ENCODE peak calls at places on chromosomes 16 and 17, in four cellular contexts. L is mesendoderm, P is IMR-90, V is H1. O is an unnamed sample.

GRCh38 chr16:46733319-46733830 is 14.8 kb downstream of the MYLK3 start:
- DNase-seq in L (no peak), P (no peak), V (no peak), O (no peak)

GRCh38 chr17:37182786-37183185 is 193.0 kb upstream of the C17orf78 start:
- DNase-seq in L (peak; percentile 51), P (peak; percentile 15), V (no peak), O (no peak)

GRCh38 chr17:44970136-44970737 is 2.1 kb upstream of the C1QL1 start:
- DNase-seq in L (peak; percentile 49), P (no peak), V (no peak), O (peak; percentile 72)

GRCh38 chr16:57651344-57652333 is 16.5 kb upstream of the ADGRG3 start:
- DNase-seq in L (peak; percentile 50), P (no peak), V (no peak), O (no peak)

GRCh38 chr17:7361906-7362305 is 7.0 kb downstream of the TMEM95 start:
- DNase-seq in L (no peak), P (no peak), V (no peak), O (no peak)

GRCh38 chr17:72422505-72423285 is 301.9 kb downstream of the SOX9 start:
- DNase-seq in L (peak; percentile 73), P (peak; percentile 92), V (no peak), O (no peak)

GRCh38 chr16:11303405-11304138 is 22.4 kb upstream of the PRM1 start:
- DNase-seq in L (no peak), P (no peak), V (no peak), O (no peak)

GRCh38 chr16:58332997-58333700 is 38.3 kb upstream of the PRSS54 start:
- DNase-seq in L (peak; percentile 70), P (no peak), V (no peak), O (peak; percentile 83)

GRCh38 chr16:25270577-25270976 is 12.9 kb upstream of the ZKSCAN2 start:
- DNase-seq in L (no peak), P (no peak), V (no peak), O (no peak)

GRCh38 chr16:31700530-31701388 is 172.8 kb upstream of the ZNF267 start:
- DNase-seq in L (peak; percentile 90), P (peak; percentile 49), V (no peak), O (no peak)

GRCh38 chr16:20940864-20941634 is 40.5 kb downstream of the LYRM1 start:
- DNase-seq in L (no peak), P (no peak), V (no peak), O (no peak)

GRCh38 chr16:58197314-58198012 is 443 bp downstream of the CSNK2A2 start:
- DNase-seq in L (peak; percentile 13), P (no peak), V (no peak), O (no peak)

GRCh38 chr17:30095507-30096244 is 20.9 kb upstream of the NSRP1 start:
- DNase-seq in L (peak; percentile 77), P (peak; percentile 82), V (no peak), O (peak; percentile 41)

GRCh38 chr17:12982224-12982623 is 35.6 kb downstream of the ELAC2 start:
- DNase-seq in L (no peak), P (no peak), V (no peak), O (no peak)

GRCh38 chr16:22425036-22425801 is 50.8 kb upstream of the CDR2 start:
- DNase-seq in L (no peak), P (no peak), V (no peak), O (no peak)

GRCh38 chr17:71412803-71413202 is 708.0 kb upstream of the SOX9 start:
- DNase-seq in L (no peak), P (peak; percentile 99), V (no peak), O (no peak)

GRCh38 chr17:76196675-76197074 is 43.6 kb downstream of the RNF157 start:
- DNase-seq in L (no peak), P (no peak), V (no peak), O (no peak)

GRCh38 chr16:66366433-66367299 is at the start of gene CDH5:
- DNase-seq in L (no peak), P (no peak), V (no peak), O (no peak)

GRCh38 chr16:68345351-68345810 is 34.6 kb downstream of the PRMT7 start:
- DNase-seq in L (no peak), P (peak; percentile 2), V (no peak), O (no peak)

GRCh38 chr16:30761427-30761927 is 385 bp downstream of the CFAP119 start:
- DNase-seq in L (peak; percentile 61), P (peak; percentile 20), V (no peak), O (peak; percentile 68)

GRCh38 chr17:81534157-81535006 is 6.2 kb downstream of the FSCN2 start:
- DNase-seq in L (no peak), P (no peak), V (no peak), O (no peak)

GRCh38 chr16:12661656-12662172 is 142.0 kb downstream of the CPPED1 start:
- DNase-seq in L (peak; percentile 84), P (peak; percentile 13), V (peak; percentile 49), O (peak; percentile 76)

GRCh38 chr16:31063843-31064611 is 10.0 kb downstream of the ZNF668 start:
- DNase-seq in L (no peak), P (no peak), V (no peak), O (no peak)

GRCh38 chr17:50094243-50094752 is 853 bp upstream of the PDK2 start:
- DNase-seq in L (peak; percentile 92), P (peak; percentile 81), V (peak; percentile 34), O (peak; percentile 92)

GRCh38 chr17:41492351-41492750 is 2.6 kb upstream of the KRT36 start:
- DNase-seq in L (no peak), P (peak; percentile 33), V (no peak), O (no peak)

GRCh38 chr17:49515196-49515770 is 20.2 kb downstream of the NGFR start:
- DNase-seq in L (peak; percentile 93), P (peak; percentile 93), V (no peak), O (peak; percentile 94)

GRCh38 chr17:11331790-11332526 is 90.9 kb downstream of the SHISA6 start:
- DNase-seq in L (no peak), P (no peak), V (no peak), O (no peak)

GRCh38 chr17:45385331-45385997 is 47.2 kb downstream of the ARHGAP27 start:
- DNase-seq in L (peak; percentile 88), P (peak; percentile 76), V (peak; percentile 80), O (peak; percentile 95)

GRCh38 chr16:81482329-81483063 is 37.9 kb downstream of the CMIP start:
- DNase-seq in L (peak; percentile 61), P (no peak), V (no peak), O (no peak)

GRCh38 chr17:59149051-59149450 is 5.9 kb downstream of the SKA2 start:
- DNase-seq in L (no peak), P (peak; percentile 57), V (no peak), O (no peak)
- H3K56ac ChIP-seq in L (no peak overlapping the region), P (no peak overlapping the region), V (no peak overlapping the region), O (no peak overlapping the region)

GRCh38 chr16:4612977-4613635 is 1.6 kb downstream of the UBALD1 start:
- DNase-seq in L (peak; percentile 45), P (no peak), V (no peak), O (peak; percentile 46)
- H3K56ac ChIP-seq in L (peak overlapping the region; percentile 98), P (no peak overlapping the region), V (peak overlapping the region; percentile 26), O (no peak overlapping the region)

GRCh38 chr17:47252766-47253512 is 688 bp upstream of the ITGB3 start:
- DNase-seq in L (no peak), P (no peak), V (no peak), O (no peak)
- H3K56ac ChIP-seq in L (peak overlapping the region; percentile 60), P (peak overlapping the region; percentile 16), V (no peak overlapping the region), O (no peak overlapping the region)

GRCh38 chr17:28948342-28948741 is 3.0 kb downstream of the PHF12 start:
- DNase-seq in L (no peak), P (no peak), V (no peak), O (no peak)
- H3K56ac ChIP-seq in L (peak overlapping the region; percentile 97), P (peak overlapping the region; percentile 81), V (no peak overlapping the region), O (no peak overlapping the region)

GRCh38 chr16:9911231-9911630 is 271.0 kb downstream of the GRIN2A start:
- DNase-seq in L (no peak), P (no peak), V (no peak), O (no peak)

GRCh38 chr16:9906218-9906617 is 276.0 kb downstream of the GRIN2A start:
- DNase-seq in L (no peak), P (no peak), V (no peak), O (no peak)

GRCh38 chr16:9911989-9912388 is 270.2 kb downstream of the GRIN2A start:
- DNase-seq in L (no peak), P (no peak), V (no peak), O (no peak)

GRCh38 chr16:9908613-9909012 is 273.6 kb downstream of the GRIN2A start:
- DNase-seq in L (no peak), P (no peak), V (no peak), O (no peak)

GRCh38 chr16:9909072-9909471 is 273.2 kb downstream of the GRIN2A start:
- DNase-seq in L (no peak), P (no peak), V (no peak), O (no peak)
- H3K56ac ChIP-seq in L (no peak overlapping the region), P (no peak overlapping the region), V (no peak overlapping the region), O (no peak overlapping the region)

GRCh38 chr16:50956637-50957036 is 194.4 kb downstream of the SALL1 start:
- DNase-seq in L (no peak), P (no peak), V (no peak), O (no peak)
- H3K56ac ChIP-seq in L (no peak overlapping the region), P (no peak overlapping the region), V (no peak overlapping the region), O (no peak overlapping the region)

DNA sequence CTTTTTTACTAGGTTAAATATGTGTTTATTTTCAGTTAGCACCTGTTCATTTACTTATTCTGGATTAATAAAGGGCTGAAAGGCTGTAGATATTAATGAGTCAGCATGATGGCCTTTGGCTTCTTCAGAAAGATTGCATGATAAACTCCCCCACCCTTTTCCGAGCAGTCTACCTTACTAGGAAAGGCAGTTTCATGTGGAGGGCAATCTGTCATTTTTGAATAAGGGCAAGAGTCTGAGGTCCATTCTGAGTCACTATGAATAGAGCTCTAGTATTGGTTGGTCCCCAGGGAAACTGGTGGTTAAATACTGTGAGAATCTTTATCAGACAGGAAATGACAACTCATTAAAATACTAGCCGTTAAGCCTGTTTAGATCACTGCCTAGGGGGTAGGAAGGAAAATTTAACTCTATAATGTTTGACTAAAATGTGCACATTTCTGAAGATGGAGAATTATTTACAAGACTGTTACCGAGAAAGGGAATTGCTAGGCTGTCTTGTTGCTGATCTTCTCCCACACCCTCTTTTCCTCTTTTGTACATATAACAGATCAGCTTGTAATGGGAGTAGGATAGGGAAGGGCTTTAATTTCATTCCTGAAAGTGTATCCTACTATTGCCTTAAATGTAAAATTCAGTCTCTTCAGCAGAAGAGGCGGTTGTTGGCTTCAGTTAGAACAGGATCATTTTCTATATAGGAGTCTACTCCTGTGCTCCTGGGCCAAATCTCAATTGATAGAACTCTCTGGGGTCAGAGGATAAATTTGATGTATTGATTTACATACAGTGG is 63.3 kb downstream of the TUBD1 start:
- DNase-seq in L (peak; percentile 86), P (peak; percentile 98), V (no peak), O (no peak)
- H3K56ac ChIP-seq in L (peak overlapping the region; percentile 51), P (peak overlapping the region; percentile 90), V (no peak overlapping the region), O (no peak overlapping the region)

GRCh38 chr16:88837806-88838205 is 18.9 kb downstream of the GALNS start:
- DNase-seq in L (no peak), P (no peak), V (no peak), O (no peak)
- H3K56ac ChIP-seq in L (no peak overlapping the region), P (no peak overlapping the region), V (no peak overlapping the region), O (no peak overlapping the region)

DNA sequence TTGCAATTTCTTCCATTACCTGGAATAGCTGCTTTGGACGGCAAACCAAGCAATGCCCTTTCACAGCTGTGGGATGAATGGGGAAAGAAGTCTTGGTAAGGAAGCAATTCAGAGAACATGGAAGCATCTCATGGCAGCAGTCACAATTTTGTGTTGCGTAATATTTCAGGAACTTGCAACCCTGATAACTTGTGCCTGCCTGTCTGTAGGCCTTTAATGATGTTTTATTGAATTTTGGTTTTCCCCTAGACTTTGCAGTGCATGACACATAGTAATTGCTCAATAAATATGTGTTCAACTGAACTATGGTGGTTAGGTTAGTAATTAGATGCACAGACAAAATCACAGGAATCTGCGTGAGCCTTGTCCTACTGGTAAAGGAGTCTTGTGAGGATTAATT is 439.5 kb downstream of the WWOX start:
- DNase-seq in L (no peak), P (no peak), V (no peak), O (no peak)
- H3K56ac ChIP-seq in L (no peak overlapping the region), P (no peak overlapping the region), V (no peak overlapping the region), O (no peak overlapping the region)